ENCODE peak calls at places on chromosome 11, in five cellular contexts. W is Kasumi-1, B is brain microvascular endothelial cell, Q is NCI-H748 treated with DMSO at 0.1 percent for 48 hours, G is caudate nucleus. K is an unnamed sample.
A peak's percentile ranks its signal among the peaks of the same experiment; 100 is the strongest.

GRCh38 chr11:47099213-47099917 is 77.3 kb downstream of the ARFGAP2 start:
- DNase-seq in G (no peak), Q (peak; percentile 88), W (no peak), B (peak; percentile 7), K (no peak)

GRCh38 chr11:134224710-134225662 is 515 bp downstream of the VPS26B start:
- DNase-seq in W (peak; percentile 69), G (peak; percentile 33), Q (no peak), B (no peak), K (no peak)

GRCh38 chr11:12544986-12545775 is 129.0 kb upstream of the TEAD1 start:
- DNase-seq in W (no peak), Q (no peak), G (no peak), B (peak; percentile 47), K (no peak)

GRCh38 chr11:43790444-43790794 is 90.2 kb upstream of the ALKBH3 start:
- DNase-seq in G (no peak), B (peak; percentile 8), Q (no peak), W (no peak), K (no peak)

GRCh38 chr11:19890308-19890707 is 177.7 kb downstream of the NAV2 start:
- DNase-seq in G (no peak), W (no peak), B (peak; percentile 90), Q (no peak), K (peak; percentile 96)

GRCh38 chr11:86773009-86773408 is 27.3 kb upstream of the PRSS23 start:
- DNase-seq in Q (no peak), B (no peak), G (no peak), W (no peak), K (no peak)

GRCh38 chr11:122440783-122441701 is 214.5 kb upstream of the UBASH3B start:
- DNase-seq in B (peak; percentile 14), W (no peak), G (no peak), Q (no peak), K (no peak)

GRCh38 chr11:111469200-111469599 is 43.0 kb downstream of the BTG4 start:
- DNase-seq in B (peak; percentile 39), Q (no peak), W (peak; percentile 10), G (no peak), K (no peak)

GRCh38 chr11:6413791-6414231 is 5.1 kb downstream of the APBB1 start:
- DNase-seq in W (no peak), Q (no peak), B (no peak), G (no peak), K (no peak)

GRCh38 chr11:125022551-125022950 is 40.6 kb upstream of the SLC37A2 start:
- DNase-seq in G (no peak), Q (no peak), B (no peak), W (no peak), K (no peak)

GRCh38 chr11:61888590-61888989 is 2.8 kb downstream of the FADS3 start:
- DNase-seq in Q (no peak), W (no peak), B (no peak), G (no peak), K (no peak)

GRCh38 chr11:45918331-45918941 is 759 bp upstream of the PEX16 start:
- DNase-seq in Q (peak; percentile 80), W (peak; percentile 71), G (peak; percentile 63), B (peak; percentile 62), K (no peak)

GRCh38 chr11:100941033-100941432 is 188.6 kb downstream of the PGR start:
- DNase-seq in B (no peak), G (no peak), Q (no peak), W (no peak), K (no peak)

GRCh38 chr11:115605397-115606222 is 101.4 kb upstream of the CADM1 start:
- DNase-seq in W (no peak), Q (no peak), G (no peak), B (no peak), K (no peak)

GRCh38 chr11:61923166-61924015 is 6.0 kb upstream of the RAB3IL1 start:
- DNase-seq in G (no peak), B (peak; percentile 52), Q (no peak), W (peak; percentile 39), K (no peak)

GRCh38 chr11:117703209-117703608 is 93.8 kb downstream of the DSCAML1 start:
- DNase-seq in G (no peak), Q (peak; percentile 64), W (no peak), B (no peak), K (no peak)

GRCh38 chr11:120563698-120564572 is 52.4 kb downstream of the GRIK4 start:
- DNase-seq in Q (peak; percentile 56), B (no peak), G (peak; percentile 69), W (no peak), K (no peak)

GRCh38 chr11:75966546-75967287 is 151.7 kb downstream of the UVRAG start:
- DNase-seq in Q (no peak), G (no peak), W (peak; percentile 59), B (peak; percentile 20), K (peak; percentile 62)

GRCh38 chr11:72004515-72005346 is 6.0 kb downstream of the IL18BP start:
- DNase-seq in G (no peak), W (no peak), B (no peak), Q (no peak), K (no peak)

GRCh38 chr11:63869171-63869591 is 30.3 kb downstream of the MARK2 start:
- DNase-seq in Q (no peak), G (no peak), B (no peak), W (no peak), K (no peak)

GRCh38 chr11:2265854-2266585 is 4.4 kb downstream of the ASCL2 start:
- DNase-seq in Q (no peak), G (no peak), B (no peak), W (peak; percentile 2), K (no peak)

GRCh38 chr11:130122141-130122575 is 37.4 kb upstream of the ST14 start:
- DNase-seq in B (peak; percentile 60), W (no peak), G (no peak), Q (no peak), K (no peak)

GRCh38 chr11:15258433-15259350 is 144.0 kb downstream of the INSC start:
- DNase-seq in Q (peak; percentile 45), B (peak; percentile 23), G (no peak), W (peak; percentile 69), K (peak; percentile 18)

GRCh38 chr11:69427906-69428880 is 53.3 kb upstream of the LINC01488 start:
- DNase-seq in G (no peak), W (no peak), B (no peak), Q (no peak), K (no peak)

GRCh38 chr11:3022300-3022967 is 30.3 kb upstream of the NAP1L4 start:
- DNase-seq in Q (no peak), W (peak; percentile 40), G (no peak), B (peak; percentile 66), K (peak; percentile 26)

GRCh38 chr11:33907419-33907818 is 15.5 kb upstream of the LMO2 start:
- DNase-seq in B (no peak), Q (no peak), W (peak; percentile 44), G (no peak), K (no peak)

GRCh38 chr11:10725114-10725906 is 25.7 kb upstream of the CTR9 start:
- DNase-seq in W (peak; percentile 98), G (no peak), B (peak; percentile 84), Q (no peak), K (peak; percentile 90)

GRCh38 chr11:119038884-119039283 is 8.2 kb upstream of the SLC37A4 start:
- DNase-seq in Q (no peak), B (no peak), W (no peak), G (no peak), K (no peak)

K was measured in astrocyte of the cerebellum.